ENCODE peak calls at places on chromosomes 6 and 20, in five cellular contexts. R, M, L, Z and X are unnamed samples. For H4K20me1, the result is how much of the 10 kb centered on the place peaks cover.

GRCh38 chr20:17621229-17621968 is 51.5 kb downstream of the DSTN start:
- DNase-seq in R (no peak), M (no peak), L (no peak), Z (no peak), X (no peak)

GRCh38 chr6:83097675-83098074 is 30.2 kb downstream of the DOP1A start:
- DNase-seq in R (no peak), M (no peak), L (no peak), Z (no peak), X (no peak)

GRCh38 chr20:11965602-11966001 is 47.9 kb downstream of the BTBD3 start:
- DNase-seq in R (peak), M (no peak), L (no peak), Z (no peak), X (no peak)

GRCh38 chr6:137313928-137314855 is 95.0 kb upstream of the IFNGR1 start:
- DNase-seq in R (peak), M (peak), L (peak), Z (peak), X (no peak)

GRCh38 chr6:91268941-91269340 is 682.1 kb upstream of the MAP3K7 start:
- DNase-seq in R (no peak), M (peak), L (no peak), Z (no peak), X (no peak)

GRCh38 chr6:151119823-151120524 is 119.8 kb upstream of the AKAP12 start:
- DNase-seq in R (no peak), M (no peak), L (no peak), Z (no peak), X (no peak)

GRCh38 chr20:36720510-36720909 is 25.4 kb downstream of the NDRG3 start:
- DNase-seq in R (peak), M (no peak), L (no peak), Z (no peak), X (no peak)

GRCh38 chr20:36384022-36384619 is 78.0 kb downstream of the DLGAP4 start:
- DNase-seq in R (peak), M (peak), L (peak), Z (peak), X (peak)

GRCh38 chr6:79755967-79756366 is 124.8 kb downstream of the SH3BGRL2 start:
- DNase-seq in R (no peak), M (no peak), L (no peak), Z (no peak), X (no peak)

GRCh38 chr20:62254021-62254724 is 15.9 kb downstream of the OSBPL2 start:
- DNase-seq in R (no peak), M (no peak), L (no peak), Z (peak), X (no peak)

GRCh38 chr6:139016337-139017213 is 12.0 kb upstream of the ABRACL start:
- DNase-seq in R (no peak), M (no peak), L (no peak), Z (peak), X (no peak)

GRCh38 chr20:56222945-56223344 is 25.6 kb upstream of the MC3R start:
- DNase-seq in R (peak), M (no peak), L (no peak), Z (no peak), X (no peak)

GRCh38 chr6:168332020-168332419 is 12.4 kb upstream of the DACT2 start:
- DNase-seq in R (no peak), M (no peak), L (no peak), Z (peak), X (no peak)

GRCh38 chr6:149334201-149334600 is 16.7 kb downstream of the TAB2 start:
- DNase-seq in R (peak), M (peak), L (no peak), Z (no peak), X (no peak)
- H4K20me1 ChIP-seq in R (under half), M (under half), L (under half), Z (under half), X (under half)

DNA sequence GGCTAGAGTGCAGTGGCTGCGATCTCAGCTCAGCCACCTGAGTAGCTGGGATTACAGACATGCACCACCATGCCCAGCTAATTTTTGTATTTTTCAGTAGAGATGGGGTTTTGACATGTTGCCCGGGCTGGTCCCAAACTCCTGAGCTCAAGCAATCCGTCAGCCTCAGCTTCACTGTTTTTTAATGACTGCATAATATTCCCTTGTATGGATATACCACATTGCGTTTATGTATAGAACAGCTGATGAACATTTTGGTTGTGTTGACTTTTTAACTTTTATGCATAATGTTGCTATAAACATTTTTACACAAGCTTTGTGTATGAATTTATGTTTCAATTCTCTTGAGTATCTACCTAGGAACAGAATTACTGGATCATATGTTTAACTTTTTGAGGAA is 4.3 kb upstream of the RFX6 start:
- DNase-seq in R (no peak), M (no peak), L (no peak), Z (no peak), X (no peak)
- H4K20me1 ChIP-seq in R (under half), M (under half), L (under half), Z (under half), X (under half)

DNA sequence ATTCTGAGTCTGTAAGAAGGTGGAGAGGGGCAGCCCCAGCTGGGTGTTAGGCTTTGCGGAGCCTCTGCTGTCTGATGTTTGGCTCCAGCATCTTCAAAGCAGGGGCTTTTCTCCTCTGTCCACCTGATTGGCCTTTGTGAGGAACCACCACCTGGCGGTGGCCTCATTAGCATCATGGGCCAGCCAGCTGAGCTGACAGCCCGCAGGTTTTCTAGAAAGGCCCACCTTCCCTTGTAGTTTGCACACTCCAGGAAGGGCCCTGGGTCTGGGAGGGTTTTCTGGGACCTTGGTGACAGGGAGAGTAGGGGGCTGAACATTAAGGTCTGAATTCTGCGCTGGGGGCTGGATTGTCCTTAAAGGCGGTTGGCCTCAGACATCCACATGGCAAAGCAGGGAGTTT is 11.6 kb downstream of the IGF2R start:
- DNase-seq in R (no peak), M (no peak), L (no peak), Z (no peak), X (no peak)
- H4K20me1 ChIP-seq in R (under half), M (under half), L (under half), Z (half or more), X (under half)

GRCh38 chr6:108564178-108564577 is 3.5 kb downstream of the FOXO3 start:
- DNase-seq in R (peak), M (peak), L (peak), Z (no peak), X (peak)
- H4K20me1 ChIP-seq in R (under half), M (under half), L (under half), Z (under half), X (under half)

GRCh38 chr6:7207688-7208087 is 99.9 kb downstream of the RREB1 start:
- DNase-seq in R (no peak), M (no peak), L (no peak), Z (no peak), X (no peak)
- H4K20me1 ChIP-seq in R (under half), M (under half), L (under half), Z (under half), X (under half)

DNA sequence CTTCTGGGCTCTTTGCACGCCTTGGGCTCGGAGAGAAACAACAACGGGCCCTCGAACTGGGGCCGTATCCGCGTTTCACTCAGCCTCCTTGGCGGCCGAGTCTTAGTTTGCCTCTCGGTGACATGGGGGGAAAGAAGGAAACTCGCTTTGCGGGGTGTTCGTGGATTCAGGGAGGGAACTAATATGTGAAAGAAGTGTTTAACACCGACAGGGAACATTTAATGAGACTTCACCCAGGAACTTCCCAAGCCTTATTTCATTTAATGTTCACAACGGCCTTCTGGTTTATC is 858 bp downstream of the RALY start:
- DNase-seq in R (no peak), M (no peak), L (no peak), Z (no peak), X (no peak)
- H4K20me1 ChIP-seq in R (under half), M (under half), L (under half), Z (under half), X (under half)

DNA sequence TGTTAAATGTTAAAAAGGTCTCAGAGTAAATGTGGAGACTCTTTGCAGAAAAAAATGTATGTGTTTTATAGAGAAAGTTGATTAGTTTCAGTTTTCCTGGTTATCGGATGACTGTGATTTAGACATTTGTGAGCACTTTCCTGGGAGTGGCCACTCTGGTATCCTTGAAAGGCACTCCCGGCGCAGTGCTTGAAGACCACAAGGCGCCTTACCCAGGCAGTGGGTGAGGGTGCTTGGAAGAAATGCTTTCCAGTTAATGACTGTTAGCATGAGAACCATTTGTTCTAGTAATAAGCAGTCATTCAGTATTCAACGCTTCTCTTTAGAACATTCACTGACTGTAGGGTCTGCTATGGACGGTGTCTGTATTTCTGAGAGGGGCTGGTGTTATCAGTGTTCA is 7.2 kb downstream of the CDS2 start:
- DNase-seq in R (no peak), M (no peak), L (no peak), Z (no peak), X (no peak)
- H4K20me1 ChIP-seq in R (under half), M (under half), L (under half), Z (under half), X (under half)